ENCODE peak calls at places on chromosome 21, in six cellular contexts. C, L, M, W, I and P are unnamed samples.
A peak's percentile ranks its signal among the peaks of the same experiment; 100 is the strongest.

GRCh38 chr21:46414965-46415275 is 43.8 kb upstream of the DIP2A start:
- DNase-seq in C (no peak), M (no peak), I (no peak), W (no peak), L (no peak), P (no peak)

GRCh38 chr21:38688068-38688467 is 117.7 kb upstream of the ETS2 start:
- DNase-seq in C (no peak), I (no peak), M (no peak), L (no peak), W (no peak), P (no peak)

GRCh38 chr21:29819675-29820337 is 120.0 kb downstream of the GRIK1 start:
- DNase-seq in W (no peak), M (no peak), C (no peak), L (no peak), I (no peak), P (no peak)

GRCh38 chr21:18705971-18706370 is 302.4 kb upstream of the TMPRSS15 start:
- DNase-seq in M (no peak), W (no peak), I (no peak), L (no peak), C (no peak), P (no peak)

GRCh38 chr21:37503848-37504467 is 137.4 kb downstream of the DYRK1A start:
- DNase-seq in M (no peak), I (no peak), C (peak; percentile 50), W (no peak), L (no peak), P (no peak)

GRCh38 chr21:46600978-46601377 is 3.9 kb downstream of the S100B start:
- DNase-seq in I (no peak), L (no peak), M (no peak), W (no peak), C (no peak), P (no peak)

GRCh38 chr21:39843483-39843882 is 23.8 kb upstream of the PCP4 start:
- DNase-seq in W (no peak), M (no peak), I (no peak), C (peak; percentile 10), L (no peak), P (no peak)

GRCh38 chr21:19237603-19238002 is 834.0 kb upstream of the TMPRSS15 start:
- DNase-seq in I (no peak), W (no peak), L (no peak), M (no peak), C (no peak), P (no peak)

GRCh38 chr21:38223893-38224540 is 32.8 kb upstream of the KCNJ15 start:
- DNase-seq in I (no peak), W (no peak), M (no peak), C (no peak), L (no peak), P (no peak)

GRCh38 chr21:29209696-29210095 is 79.3 kb downstream of the MAP3K7CL start:
- DNase-seq in W (no peak), M (no peak), I (no peak), L (no peak), C (no peak), P (no peak)

GRCh38 chr21:18298228-18298627 is 53.6 kb downstream of the CHODL start:
- DNase-seq in L (no peak), W (no peak), I (no peak), C (no peak), M (no peak), P (no peak)

GRCh38 chr21:45977396-45977795 is 4.2 kb upstream of the COL6A1 start:
- DNase-seq in L (peak; percentile 86), I (no peak), C (no peak), M (no peak), W (peak; percentile 81), P (no peak)

GRCh38 chr21:29308456-29308783 is 9.7 kb downstream of the BACH1 start:
- DNase-seq in M (no peak), C (no peak), L (no peak), W (no peak), I (no peak), P (no peak)

GRCh38 chr21:46054447-46054846 is 43.5 kb upstream of the COL6A2 start:
- DNase-seq in I (no peak), L (peak; percentile 68), C (peak; percentile 70), W (no peak), M (no peak), P (no peak)

GRCh38 chr21:45987121-45987711 is 5.6 kb downstream of the COL6A1 start:
- DNase-seq in W (peak; percentile 21), M (no peak), C (no peak), L (peak; percentile 40), I (no peak), P (no peak)

GRCh38 chr21:36073181-36073580 is 3.4 kb downstream of the CBR1 start:
- DNase-seq in I (no peak), M (no peak), C (no peak), W (no peak), L (no peak), P (no peak)

GRCh38 chr21:41163086-41163485 is 4.9 kb upstream of the BACE2 start:
- DNase-seq in W (no peak), L (no peak), C (no peak), M (no peak), I (no peak), P (no peak)

GRCh38 chr21:27134513-27134912 is 167.6 kb upstream of the ADAMTS5 start:
- DNase-seq in I (no peak), L (no peak), W (no peak), C (peak; percentile 17), M (no peak), P (no peak)

GRCh38 chr21:20167059-20167458 is 831.1 kb upstream of the NCAM2 start:
- DNase-seq in C (no peak), W (no peak), M (no peak), L (no peak), I (no peak), P (no peak)

GRCh38 chr21:17003763-17004373 is 509.0 kb upstream of the CXADR start:
- DNase-seq in W (no peak), M (no peak), L (no peak), I (no peak), C (no peak), P (no peak)

GRCh38 chr21:46096997-46097825 is 701 bp upstream of the COL6A2 start:
- DNase-seq in W (peak; percentile 51), M (no peak), I (no peak), L (peak; percentile 61), C (no peak), P (peak; percentile 18)

GRCh38 chr21:43921979-43922945 is 57.2 kb downstream of the AGPAT3 start:
- DNase-seq in M (no peak), C (no peak), I (no peak), L (no peak), W (no peak), P (peak; percentile 78)

DNA sequence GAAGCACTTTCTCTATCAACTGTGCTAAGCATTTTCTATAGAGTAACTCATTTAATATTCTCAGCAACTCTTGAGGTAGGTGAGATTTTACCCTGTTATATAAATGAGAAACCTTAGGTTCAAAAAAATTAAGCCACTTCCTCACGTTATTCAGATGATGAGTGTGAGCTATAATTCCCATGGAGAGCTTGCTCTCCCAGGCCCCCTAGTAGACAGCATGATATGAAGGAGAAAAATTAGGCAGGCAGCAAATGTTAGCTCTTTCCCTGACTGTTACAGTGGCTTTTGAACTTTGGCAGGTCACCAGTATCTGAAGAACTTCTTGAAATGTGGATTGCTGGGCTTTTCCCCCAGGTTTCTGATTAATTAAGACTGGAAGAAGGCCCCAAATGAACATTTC is 753.1 kb downstream of the NCAM2 start:
- DNase-seq in I (no peak), M (no peak), W (no peak), L (no peak), C (no peak), P (no peak)
- TF ChIP-seq CTCF in I (no peak), M (no peak), W (no peak), L (no peak), C (no peak), P (no peak)

GRCh38 chr21:31873275-31873695 is 465 bp downstream of the HUNK start:
- DNase-seq in W (no peak), L (peak; percentile 24), M (no peak), I (no peak), C (no peak), P (no peak)

GRCh38 chr21:31873696-31874599 is 1.1 kb downstream of the HUNK start:
- DNase-seq in I (no peak), L (peak; percentile 47), M (no peak), C (peak; percentile 39), W (peak; percentile 53), P (peak; percentile 48)

GRCh38 chr21:31872072-31872451 is 758 bp upstream of the HUNK start:
- DNase-seq in M (no peak), W (no peak), C (no peak), I (no peak), L (no peak), P (no peak)

GRCh38 chr21:31874817-31875216 is 2.0 kb downstream of the HUNK start:
- DNase-seq in I (no peak), C (no peak), L (no peak), W (peak; percentile 19), M (no peak), P (no peak)

GRCh38 chr21:31872452-31873274 is at the start of gene HUNK:
- DNase-seq in I (no peak), C (peak; percentile 56), M (no peak), W (peak; percentile 34), L (no peak), P (no peak)
- TF ChIP-seq CTCF in I (no peak), C (peak; percentile 27), M (no peak), W (no peak), L (no peak), P (no peak)

GRCh38 chr21:32994305-32994704 is 31.4 kb upstream of the OLIG2 start:
- DNase-seq in M (no peak), I (no peak), L (no peak), C (peak; percentile 26), W (no peak), P (no peak)
- TF ChIP-seq CTCF in M (peak; percentile 24), I (no peak), L (no peak), C (peak; percentile 64), W (no peak), P (peak; percentile 11)

DNA sequence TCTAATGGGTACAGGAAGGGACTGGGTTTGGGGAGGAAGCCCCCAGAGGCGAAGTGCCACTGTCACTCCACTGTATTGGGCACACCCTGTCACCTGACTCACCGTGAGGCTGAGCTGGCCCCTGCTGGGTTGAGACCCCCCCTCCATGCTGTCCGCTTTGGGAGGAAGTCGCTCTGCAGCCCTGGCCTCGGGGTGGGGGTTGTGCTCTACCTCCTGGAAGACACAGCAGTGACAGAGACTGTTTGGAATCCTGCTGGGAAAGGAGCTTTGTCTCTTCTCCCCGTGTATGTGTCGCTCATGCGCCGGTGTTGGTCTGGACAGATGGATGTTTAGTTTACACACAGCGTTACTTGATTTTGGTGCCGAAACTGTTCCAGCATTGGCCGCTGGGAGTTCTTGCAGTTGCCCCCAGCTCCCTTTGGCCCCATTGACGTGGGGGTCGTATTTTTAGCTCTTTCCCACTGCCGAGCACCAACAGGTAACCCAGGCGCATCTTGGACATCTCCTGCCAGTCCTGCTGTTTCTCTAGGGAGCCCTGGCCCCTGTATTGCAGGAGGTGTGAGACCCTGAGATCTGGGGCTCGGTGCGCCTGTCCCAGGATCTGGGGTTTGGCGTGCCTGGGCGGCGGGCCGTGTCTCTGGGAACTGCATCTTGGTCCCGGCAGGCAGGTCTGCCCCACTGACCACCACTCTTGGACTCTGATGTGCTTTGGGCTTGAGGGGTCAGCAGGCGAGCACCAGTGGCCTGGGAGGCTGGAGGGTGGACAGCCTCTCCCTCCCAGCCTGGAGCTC is 30.3 kb downstream of the SLX9 start:
- DNase-seq in W (no peak), I (no peak), C (peak; percentile 52), M (no peak), L (no peak), P (no peak)
- TF ChIP-seq CTCF in W (no peak), I (no peak), C (no peak), M (no peak), L (no peak), P (no peak)

GRCh38 chr21:25984538-25984937 is 186.0 kb downstream of the APP start:
- DNase-seq in M (no peak), I (no peak), C (no peak), L (no peak), W (no peak), P (no peak)
- TF ChIP-seq CTCF in M (no peak), I (no peak), C (no peak), L (no peak), W (no peak), P (no peak)